ENCODE peak calls at places on chromosomes 13 and 19, in ten cellular contexts. One of them, this sample, is unnamed.
A peak's percentile ranks its signal among the peaks of the same experiment; 100 is the strongest.

GRCh38 chr13:21620858-21621257 is 16.9 kb upstream of the MICU2 start:
- DNase-seq in memory B cell: no peak
- DNase-seq in nephron progenitor cell: peak; percentile 16
- DNase-seq in HS-5: no peak
- DNase-seq in IMR-90: no peak
- DNase-seq in NCI-H460: no peak
- DNase-seq in Panc1: no peak
- DNase-seq in neural progenitor cell: no peak
- DNase-seq in GM23338: no peak
- DNase-seq in NCI-H2029 treated with DMSO at 0.1 percent for 48 hours: no peak
- DNase-seq in this sample: no peak

GRCh38 chr13:107367258-107367657 is 799.3 kb upstream of the ARGLU1 start:
- DNase-seq in memory B cell: no peak
- DNase-seq in nephron progenitor cell: no peak
- DNase-seq in HS-5: no peak
- DNase-seq in IMR-90: peak; percentile 58
- DNase-seq in NCI-H460: no peak
- DNase-seq in Panc1: no peak
- DNase-seq in neural progenitor cell: no peak
- DNase-seq in GM23338: no peak
- DNase-seq in NCI-H2029 treated with DMSO at 0.1 percent for 48 hours: no peak
- DNase-seq in this sample: no peak

GRCh38 chr13:112531263-112531794 is 56.6 kb downstream of the TUBGCP3 start:
- DNase-seq in memory B cell: no peak
- DNase-seq in nephron progenitor cell: no peak
- DNase-seq in HS-5: no peak
- DNase-seq in IMR-90: no peak
- DNase-seq in NCI-H460: no peak
- DNase-seq in Panc1: no peak
- DNase-seq in neural progenitor cell: no peak
- DNase-seq in GM23338: no peak
- DNase-seq in NCI-H2029 treated with DMSO at 0.1 percent for 48 hours: no peak
- DNase-seq in this sample: no peak

GRCh38 chr19:14516048-14516534 is 2.1 kb downstream of the DNAJB1 start:
- DNase-seq in memory B cell: no peak
- DNase-seq in nephron progenitor cell: no peak
- DNase-seq in HS-5: no peak
- DNase-seq in IMR-90: no peak
- DNase-seq in NCI-H460: no peak
- DNase-seq in Panc1: no peak
- DNase-seq in neural progenitor cell: no peak
- DNase-seq in GM23338: peak; percentile 22
- DNase-seq in NCI-H2029 treated with DMSO at 0.1 percent for 48 hours: no peak
- DNase-seq in this sample: no peak

GRCh38 chr13:57326532-57326931 is 159.5 kb downstream of the PRR20E start:
- DNase-seq in memory B cell: no peak
- DNase-seq in nephron progenitor cell: no peak
- DNase-seq in HS-5: no peak
- DNase-seq in IMR-90: no peak
- DNase-seq in NCI-H460: no peak
- DNase-seq in Panc1: no peak
- DNase-seq in neural progenitor cell: no peak
- DNase-seq in GM23338: no peak
- DNase-seq in NCI-H2029 treated with DMSO at 0.1 percent for 48 hours: no peak
- DNase-seq in this sample: no peak

GRCh38 chr19:30323904-30324303 is 48.3 kb upstream of the ZNF536 start:
- DNase-seq in memory B cell: no peak
- DNase-seq in nephron progenitor cell: no peak
- DNase-seq in HS-5: no peak
- DNase-seq in IMR-90: no peak
- DNase-seq in NCI-H460: no peak
- DNase-seq in Panc1: no peak
- DNase-seq in neural progenitor cell: no peak
- DNase-seq in GM23338: no peak
- DNase-seq in NCI-H2029 treated with DMSO at 0.1 percent for 48 hours: no peak
- DNase-seq in this sample: no peak

GRCh38 chr19:15323496-15324235 is 8.7 kb downstream of the BRD4 start:
- DNase-seq in memory B cell: no peak
- DNase-seq in nephron progenitor cell: no peak
- DNase-seq in HS-5: no peak
- DNase-seq in IMR-90: peak; percentile 53
- DNase-seq in NCI-H460: no peak
- DNase-seq in Panc1: no peak
- DNase-seq in neural progenitor cell: no peak
- DNase-seq in GM23338: no peak
- DNase-seq in NCI-H2029 treated with DMSO at 0.1 percent for 48 hours: no peak
- DNase-seq in this sample: no peak

GRCh38 chr13:24286624-24287023 is 22.8 kb upstream of the C1QTNF9 start:
- DNase-seq in memory B cell: no peak
- DNase-seq in nephron progenitor cell: no peak
- DNase-seq in HS-5: no peak
- DNase-seq in IMR-90: no peak
- DNase-seq in NCI-H460: no peak
- DNase-seq in Panc1: no peak
- DNase-seq in neural progenitor cell: no peak
- DNase-seq in GM23338: no peak
- DNase-seq in NCI-H2029 treated with DMSO at 0.1 percent for 48 hours: no peak
- DNase-seq in this sample: no peak

GRCh38 chr19:1084024-1084868 is 10.9 kb downstream of the POLR2E start:
- DNase-seq in memory B cell: no peak
- DNase-seq in nephron progenitor cell: no peak
- DNase-seq in HS-5: no peak
- DNase-seq in IMR-90: no peak
- DNase-seq in NCI-H460: no peak
- DNase-seq in Panc1: no peak
- DNase-seq in neural progenitor cell: no peak
- DNase-seq in GM23338: no peak
- DNase-seq in NCI-H2029 treated with DMSO at 0.1 percent for 48 hours: no peak
- DNase-seq in this sample: no peak

GRCh38 chr13:31859546-31859945 is 120.2 kb downstream of the RXFP2 start:
- DNase-seq in memory B cell: no peak
- DNase-seq in nephron progenitor cell: no peak
- DNase-seq in HS-5: no peak
- DNase-seq in IMR-90: no peak
- DNase-seq in NCI-H460: no peak
- DNase-seq in Panc1: no peak
- DNase-seq in neural progenitor cell: no peak
- DNase-seq in GM23338: no peak
- DNase-seq in NCI-H2029 treated with DMSO at 0.1 percent for 48 hours: no peak
- DNase-seq in this sample: no peak

GRCh38 chr19:821976-822773 is 420 bp upstream of the PLPPR3 start:
- DNase-seq in memory B cell: no peak
- DNase-seq in nephron progenitor cell: peak; percentile 72
- DNase-seq in HS-5: no peak
- DNase-seq in IMR-90: no peak
- DNase-seq in NCI-H460: no peak
- DNase-seq in Panc1: no peak
- DNase-seq in neural progenitor cell: peak; percentile 92
- DNase-seq in GM23338: peak; percentile 77
- DNase-seq in NCI-H2029 treated with DMSO at 0.1 percent for 48 hours: no peak
- DNase-seq in this sample: no peak

GRCh38 chr19:47109541-47110375 is 3.8 kb downstream of the ZC3H4 start:
- DNase-seq in memory B cell: no peak
- DNase-seq in nephron progenitor cell: no peak
- DNase-seq in HS-5: no peak
- DNase-seq in IMR-90: peak; percentile 49
- DNase-seq in NCI-H460: peak; percentile 83
- DNase-seq in Panc1: no peak
- DNase-seq in neural progenitor cell: no peak
- DNase-seq in GM23338: peak; percentile 52
- DNase-seq in NCI-H2029 treated with DMSO at 0.1 percent for 48 hours: no peak
- DNase-seq in this sample: no peak

GRCh38 chr13:110290153-110290552 is 16.8 kb downstream of the COL4A1 start:
- DNase-seq in memory B cell: no peak
- DNase-seq in nephron progenitor cell: no peak
- DNase-seq in HS-5: no peak
- DNase-seq in IMR-90: no peak
- DNase-seq in NCI-H460: no peak
- DNase-seq in Panc1: no peak
- DNase-seq in neural progenitor cell: no peak
- DNase-seq in GM23338: no peak
- DNase-seq in NCI-H2029 treated with DMSO at 0.1 percent for 48 hours: no peak
- DNase-seq in this sample: no peak

GRCh38 chr13:65966991-65967451 is 1263.1 kb downstream of the PCDH9 start:
- DNase-seq in memory B cell: no peak
- DNase-seq in nephron progenitor cell: no peak
- DNase-seq in HS-5: no peak
- DNase-seq in IMR-90: peak; percentile 45
- DNase-seq in NCI-H460: peak; percentile 42
- DNase-seq in Panc1: no peak
- DNase-seq in neural progenitor cell: peak; percentile 53
- DNase-seq in GM23338: peak; percentile 88
- DNase-seq in NCI-H2029 treated with DMSO at 0.1 percent for 48 hours: no peak
- DNase-seq in this sample: peak; percentile 60

GRCh38 chr19:35437152-35437951 is 10.7 kb upstream of the FFAR2 start:
- DNase-seq in memory B cell: no peak
- DNase-seq in nephron progenitor cell: no peak
- DNase-seq in HS-5: no peak
- DNase-seq in IMR-90: no peak
- DNase-seq in NCI-H460: no peak
- DNase-seq in Panc1: no peak
- DNase-seq in neural progenitor cell: no peak
- DNase-seq in GM23338: no peak
- DNase-seq in NCI-H2029 treated with DMSO at 0.1 percent for 48 hours: no peak
- DNase-seq in this sample: no peak

GRCh38 chr13:33721719-33722118 is 96.2 kb upstream of the RFC3 start:
- DNase-seq in memory B cell: no peak
- DNase-seq in nephron progenitor cell: no peak
- DNase-seq in HS-5: no peak
- DNase-seq in IMR-90: peak; percentile 62
- DNase-seq in NCI-H460: no peak
- DNase-seq in Panc1: no peak
- DNase-seq in neural progenitor cell: no peak
- DNase-seq in GM23338: no peak
- DNase-seq in NCI-H2029 treated with DMSO at 0.1 percent for 48 hours: no peak
- DNase-seq in this sample: no peak

GRCh38 chr19:1074512-1075283 is 7.7 kb downstream of the ARHGAP45 start:
- DNase-seq in memory B cell: peak; percentile 84
- DNase-seq in nephron progenitor cell: no peak
- DNase-seq in HS-5: no peak
- DNase-seq in IMR-90: no peak
- DNase-seq in NCI-H460: peak; percentile 73
- DNase-seq in Panc1: no peak
- DNase-seq in neural progenitor cell: no peak
- DNase-seq in GM23338: no peak
- DNase-seq in NCI-H2029 treated with DMSO at 0.1 percent for 48 hours: peak; percentile 83
- DNase-seq in this sample: no peak

GRCh38 chr19:57688011-57688763 is 6.4 kb downstream of the ZNF551 start:
- DNase-seq in memory B cell: no peak
- DNase-seq in nephron progenitor cell: no peak
- DNase-seq in HS-5: no peak
- DNase-seq in IMR-90: no peak
- DNase-seq in NCI-H460: no peak
- DNase-seq in Panc1: no peak
- DNase-seq in neural progenitor cell: no peak
- DNase-seq in GM23338: no peak
- DNase-seq in NCI-H2029 treated with DMSO at 0.1 percent for 48 hours: no peak
- DNase-seq in this sample: no peak

GRCh38 chr19:38875656-38876345 is 2.3 kb downstream of the RINL start:
- DNase-seq in memory B cell: no peak
- DNase-seq in nephron progenitor cell: no peak
- DNase-seq in HS-5: no peak
- DNase-seq in IMR-90: no peak
- DNase-seq in NCI-H460: no peak
- DNase-seq in Panc1: no peak
- DNase-seq in neural progenitor cell: no peak
- DNase-seq in GM23338: no peak
- DNase-seq in NCI-H2029 treated with DMSO at 0.1 percent for 48 hours: no peak
- DNase-seq in this sample: no peak

GRCh38 chr19:47479701-47480503 is 4.1 kb downstream of the KPTN start:
- DNase-seq in memory B cell: no peak
- DNase-seq in nephron progenitor cell: peak; percentile 39
- DNase-seq in HS-5: no peak
- DNase-seq in IMR-90: no peak
- DNase-seq in NCI-H460: no peak
- DNase-seq in Panc1: no peak
- DNase-seq in neural progenitor cell: peak; percentile 77
- DNase-seq in GM23338: peak; percentile 87
- DNase-seq in NCI-H2029 treated with DMSO at 0.1 percent for 48 hours: no peak
- DNase-seq in this sample: no peak

GRCh38 chr19:17376935-17377600 is at the start of gene PLVAP:
- DNase-seq in memory B cell: no peak
- DNase-seq in nephron progenitor cell: peak; percentile 31
- DNase-seq in HS-5: no peak
- DNase-seq in IMR-90: no peak
- DNase-seq in NCI-H460: no peak
- DNase-seq in Panc1: no peak
- DNase-seq in neural progenitor cell: no peak
- DNase-seq in GM23338: no peak
- DNase-seq in NCI-H2029 treated with DMSO at 0.1 percent for 48 hours: no peak
- DNase-seq in this sample: no peak

GRCh38 chr19:35642312-35642711 is 767 bp downstream of the ETV2 start:
- DNase-seq in memory B cell: no peak
- DNase-seq in nephron progenitor cell: no peak
- DNase-seq in HS-5: no peak
- DNase-seq in IMR-90: no peak
- DNase-seq in NCI-H460: no peak
- DNase-seq in Panc1: no peak
- DNase-seq in neural progenitor cell: peak; percentile 23
- DNase-seq in GM23338: peak; percentile 21
- DNase-seq in NCI-H2029 treated with DMSO at 0.1 percent for 48 hours: no peak
- DNase-seq in this sample: no peak

GRCh38 chr19:54959840-54960239 is 6.3 kb upstream of the NLRP2 start:
- DNase-seq in memory B cell: no peak
- DNase-seq in nephron progenitor cell: no peak
- DNase-seq in HS-5: no peak
- DNase-seq in IMR-90: no peak
- DNase-seq in NCI-H460: no peak
- DNase-seq in Panc1: no peak
- DNase-seq in neural progenitor cell: no peak
- DNase-seq in GM23338: no peak
- DNase-seq in NCI-H2029 treated with DMSO at 0.1 percent for 48 hours: no peak
- DNase-seq in this sample: no peak

GRCh38 chr13:112843392-112844250 is 125.4 kb upstream of the MCF2L start:
- DNase-seq in memory B cell: no peak
- DNase-seq in nephron progenitor cell: no peak
- DNase-seq in HS-5: no peak
- DNase-seq in IMR-90: no peak
- DNase-seq in NCI-H460: no peak
- DNase-seq in Panc1: no peak
- DNase-seq in neural progenitor cell: no peak
- DNase-seq in GM23338: no peak
- DNase-seq in NCI-H2029 treated with DMSO at 0.1 percent for 48 hours: no peak
- DNase-seq in this sample: no peak

GRCh38 chr19:55358943-55359908 is 3.8 kb downstream of the GARIN5B start:
- DNase-seq in memory B cell: no peak
- DNase-seq in nephron progenitor cell: no peak
- DNase-seq in HS-5: no peak
- DNase-seq in IMR-90: no peak
- DNase-seq in NCI-H460: no peak
- DNase-seq in Panc1: no peak
- DNase-seq in neural progenitor cell: no peak
- DNase-seq in GM23338: no peak
- DNase-seq in NCI-H2029 treated with DMSO at 0.1 percent for 48 hours: peak; percentile 88
- DNase-seq in this sample: no peak

GRCh38 chr19:33508941-33509614 is 12.5 kb downstream of the PEPD start:
- DNase-seq in memory B cell: no peak
- DNase-seq in nephron progenitor cell: no peak
- DNase-seq in HS-5: no peak
- DNase-seq in IMR-90: no peak
- DNase-seq in NCI-H460: no peak
- DNase-seq in Panc1: no peak
- DNase-seq in neural progenitor cell: no peak
- DNase-seq in GM23338: no peak
- DNase-seq in NCI-H2029 treated with DMSO at 0.1 percent for 48 hours: no peak
- DNase-seq in this sample: no peak

GRCh38 chr13:47119568-47120080 is 222.8 kb upstream of the HTR2A start:
- DNase-seq in memory B cell: no peak
- DNase-seq in nephron progenitor cell: no peak
- DNase-seq in HS-5: no peak
- DNase-seq in IMR-90: peak; percentile 28
- DNase-seq in NCI-H460: no peak
- DNase-seq in Panc1: no peak
- DNase-seq in neural progenitor cell: no peak
- DNase-seq in GM23338: no peak
- DNase-seq in NCI-H2029 treated with DMSO at 0.1 percent for 48 hours: no peak
- DNase-seq in this sample: no peak

GRCh38 chr13:86831084-86831483 is 840.1 kb upstream of the SLITRK5 start:
- DNase-seq in memory B cell: no peak
- DNase-seq in nephron progenitor cell: no peak
- DNase-seq in HS-5: no peak
- DNase-seq in IMR-90: no peak
- DNase-seq in NCI-H460: no peak
- DNase-seq in Panc1: no peak
- DNase-seq in neural progenitor cell: no peak
- DNase-seq in GM23338: no peak
- DNase-seq in NCI-H2029 treated with DMSO at 0.1 percent for 48 hours: no peak
- DNase-seq in this sample: no peak